ENCODE peak calls at places on chromosomes 4 and X, in six cellular contexts. H is activated CD4-positive, alpha-beta T cell treated with anti-CD3 and anti-CD28 coated beads for 36 hours; G is left cardiac atrium; Y is K562; O is nucleus accumbens; X is cardiac fibroblast. D is an unnamed sample.

GRCh38 chrX:41827886-41828285 is 95.5 kb downstream of the CASK start:
- DNase-seq in H (no peak), G (no peak), Y (no peak), O (no peak), X (peak; percentile 9), D (no peak)

GRCh38 chr4:176014583-176015108 is 51.0 kb upstream of the WDR17 start:
- DNase-seq in H (no peak), G (no peak), Y (no peak), O (no peak), X (no peak), D (no peak)

GRCh38 chrX:57204306-57204705 is 67.1 kb upstream of the SPIN2A start:
- DNase-seq in H (no peak), G (no peak), Y (no peak), O (no peak), X (no peak), D (no peak)

GRCh38 chrX:43750248-43750676 is 94.2 kb downstream of the MAOA start:
- DNase-seq in H (peak; percentile 51), G (peak; percentile 31), Y (peak; percentile 37), O (no peak), X (peak; percentile 70), D (peak; percentile 27)

GRCh38 chr4:11328401-11328800 is 100.3 kb downstream of the HS3ST1 start:
- DNase-seq in H (no peak), G (no peak), Y (no peak), O (no peak), X (no peak), D (no peak)

GRCh38 chrX:14496674-14497073 is 32.7 kb upstream of the GLRA2 start:
- DNase-seq in H (no peak), G (no peak), Y (no peak), O (no peak), X (peak; percentile 0), D (no peak)

GRCh38 chr4:102612195-102612594 is 111.0 kb downstream of the NFKB1 start:
- DNase-seq in H (no peak), G (no peak), Y (no peak), O (no peak), X (no peak), D (no peak)

GRCh38 chrX:30957753-30958152 is 68.7 kb upstream of the TAB3 start:
- DNase-seq in H (no peak), G (no peak), Y (no peak), O (no peak), X (peak; percentile 50), D (no peak)